ENCODE peak calls at places on chromosome 7, in seven cellular contexts. L is IMR-90, F is fibroblast of villous mesenchyme, Y is heart right ventricle, S is endothelial cell, H is Panc1, G is AG04450. C is an unnamed sample.

GRCh38 chr7:80230327-80230726 is 95.7 kb downstream of the GNAI1 start:
- DNase-seq in S (no peak), Y (no peak), L (peak; percentile 6), F (peak; percentile 42), H (no peak), G (no peak), C (no peak)

GRCh38 chr7:95322874-95323273 is 1.5 kb downstream of the PON1 start:
- DNase-seq in H (no peak), F (no peak), Y (no peak), L (no peak), G (no peak), S (no peak), C (no peak)

GRCh38 chr7:41599760-41600159 is 103.1 kb downstream of the INHBA start:
- DNase-seq in F (no peak), Y (no peak), L (no peak), S (peak; percentile 22), G (no peak), H (no peak), C (no peak)

GRCh38 chr7:87933605-87933952 is 472 bp upstream of the ADAM22 start:
- DNase-seq in F (no peak), G (no peak), L (no peak), H (no peak), Y (no peak), S (no peak), C (no peak)

GRCh38 chr7:52540041-52540440 is 495.4 kb upstream of the POM121L12 start:
- DNase-seq in H (no peak), S (no peak), Y (no peak), G (no peak), F (no peak), L (no peak), C (no peak)

GRCh38 chr7:136303162-136303561 is 326.0 kb upstream of the MTPN start:
- DNase-seq in G (no peak), F (peak; percentile 4), Y (no peak), L (no peak), S (no peak), H (no peak), C (no peak)

GRCh38 chr7:94375167-94375566 is 19.5 kb upstream of the COL1A2 start:
- DNase-seq in S (peak; percentile 30), H (no peak), F (peak; percentile 98), L (peak; percentile 97), Y (peak; percentile 82), G (peak; percentile 94), C (no peak)

GRCh38 chr7:94907420-94908203 is at the start of gene PPP1R9A:
- DNase-seq in S (peak; percentile 50), G (no peak), H (no peak), L (no peak), Y (peak; percentile 37), F (no peak), C (peak; percentile 51)

GRCh38 chr7:5997210-5997808 is 11.5 kb downstream of the PMS2 start:
- DNase-seq in H (no peak), S (peak; percentile 23), F (peak; percentile 74), L (peak; percentile 69), G (peak; percentile 32), Y (peak; percentile 60), C (no peak)

GRCh38 chr7:115059312-115059711 is 137.4 kb downstream of the MDFIC start:
- DNase-seq in L (peak; percentile 58), G (no peak), F (peak; percentile 47), Y (no peak), S (no peak), H (no peak), C (no peak)

GRCh38 chr7:45885264-45885882 is 2.9 kb upstream of the IGFBP1 start:
- DNase-seq in Y (no peak), H (peak; percentile 82), L (no peak), G (no peak), S (no peak), F (no peak), C (no peak)

GRCh38 chr7:135773451-135773850 is 24.8 kb upstream of the FAM180A start:
- DNase-seq in F (no peak), H (no peak), Y (no peak), G (no peak), L (peak; percentile 15), S (no peak), C (no peak)

GRCh38 chr7:1647961-1648631 is 22.0 kb upstream of the ELFN1 start:
- DNase-seq in G (no peak), F (no peak), S (no peak), L (no peak), H (no peak), Y (peak; percentile 81), C (no peak)

GRCh38 chr7:26143298-26144044 is 8.5 kb upstream of the NFE2L3 start:
- DNase-seq in G (no peak), F (peak; percentile 68), Y (no peak), L (peak; percentile 42), H (no peak), S (no peak), C (no peak)

GRCh38 chr7:28018446-28018845 is 162.1 kb downstream of the JAZF1 start:
- DNase-seq in H (no peak), L (peak; percentile 70), G (no peak), Y (no peak), S (no peak), F (no peak), C (no peak)

GRCh38 chr7:5701085-5701914 is 80.2 kb downstream of the RNF216 start:
- DNase-seq in Y (no peak), G (no peak), F (peak; percentile 30), S (no peak), H (no peak), L (peak; percentile 66), C (no peak)

GRCh38 chr7:95558866-95559265 is 37.5 kb downstream of the PDK4 start:
- DNase-seq in H (no peak), L (no peak), Y (no peak), G (no peak), S (no peak), F (no peak), C (no peak)

GRCh38 chr7:27131390-27131819 is 848 bp upstream of the HOXA4 start:
- DNase-seq in L (no peak), S (no peak), G (no peak), F (no peak), H (no peak), Y (no peak), C (no peak)

GRCh38 chr7:30922596-30922995 is 10.9 kb downstream of the AQP1 start:
- DNase-seq in S (no peak), F (no peak), H (no peak), L (no peak), G (no peak), Y (peak; percentile 3), C (no peak)

GRCh38 chr7:36507868-36508440 is 118.3 kb downstream of the ANLN start:
- DNase-seq in L (no peak), Y (no peak), S (no peak), H (no peak), F (no peak), G (no peak), C (no peak)

GRCh38 chr7:141460781-141461715 is 90.2 kb upstream of the AGK start:
- DNase-seq in L (no peak), S (no peak), Y (no peak), H (no peak), F (peak; percentile 4), G (no peak), C (no peak)

DNA sequence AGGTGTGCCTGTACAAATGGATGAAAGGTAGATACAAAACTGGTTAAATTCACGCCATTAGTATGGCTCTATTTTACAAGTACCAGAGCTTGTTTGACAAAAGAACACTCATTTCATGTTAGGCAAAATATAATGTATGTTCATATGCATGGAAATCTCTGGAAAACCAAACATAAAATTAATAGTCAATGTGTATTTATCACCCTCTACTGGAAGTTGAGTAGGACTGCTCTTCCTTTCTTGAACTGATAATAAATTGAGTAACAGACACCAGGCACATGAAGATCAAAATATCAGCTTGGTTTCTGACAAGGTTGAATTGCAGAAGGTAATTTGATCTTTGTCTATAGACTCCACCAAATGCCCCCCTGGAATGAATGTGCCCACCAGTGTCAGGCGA is 19.8 kb upstream of the AKR1B1 start:
- DNase-seq in L (peak; percentile 25), Y (no peak), H (no peak), G (no peak), S (no peak), F (peak; percentile 27), C (no peak)
- TF ChIP-seq CTCF in L (peak; percentile 40), Y (peak; percentile 9), H (peak; percentile 9), G (peak; percentile 14), S (no peak), F (peak; percentile 51), C (no peak)

DNA sequence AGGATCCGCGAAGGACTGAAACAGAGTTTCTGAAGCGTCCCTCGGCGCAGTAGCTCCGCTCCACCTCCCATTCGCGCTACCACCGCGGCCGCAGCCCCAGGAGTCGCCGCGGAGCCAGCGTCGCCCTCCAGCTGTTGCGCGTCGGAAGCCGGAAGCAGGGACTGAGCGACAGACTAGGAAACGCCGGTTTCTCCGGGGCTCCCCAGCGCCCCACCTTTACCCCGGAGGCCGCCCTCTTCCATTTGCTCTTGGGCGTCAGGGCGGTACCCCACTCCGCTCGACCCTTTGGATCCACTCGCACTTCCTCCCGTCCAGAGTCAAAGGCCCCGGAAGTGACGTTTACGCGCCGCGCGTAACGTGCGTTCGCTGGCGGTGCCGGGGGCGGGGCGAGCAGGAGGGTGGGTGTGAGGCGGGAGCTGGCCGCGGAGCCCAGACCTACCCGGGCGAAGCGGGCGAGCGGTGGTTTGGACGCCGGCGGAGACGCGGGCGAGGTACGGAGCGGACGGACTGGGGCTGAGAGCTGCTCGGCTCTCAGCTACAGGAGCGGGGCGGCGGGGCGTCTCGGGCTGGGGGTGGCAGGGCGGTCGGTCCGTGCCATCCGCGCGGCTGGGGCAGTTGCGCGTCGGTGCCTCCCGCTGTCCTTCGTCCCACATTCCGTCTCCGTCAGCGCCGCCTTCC is at the start of gene RABGEF1:
- DNase-seq in Y (peak; percentile 98), S (peak; percentile 96), H (peak; percentile 59), G (peak; percentile 81), F (peak; percentile 96), L (peak; percentile 93), C (peak; percentile 95)
- TF ChIP-seq CTCF in Y (peak; percentile 15), S (no peak), H (no peak), G (peak; percentile 6), F (no peak), L (no peak), C (no peak)

GRCh38 chr7:132307465-132307864 is 268.8 kb downstream of the PLXNA4 start:
- DNase-seq in G (no peak), S (no peak), F (no peak), L (no peak), H (no peak), Y (no peak), C (no peak)
- TF ChIP-seq CTCF in G (no peak), S (no peak), F (no peak), L (no peak), H (no peak), Y (no peak), C (no peak)

GRCh38 chr7:103855671-103856070 is 133.8 kb downstream of the RELN start:
- DNase-seq in S (no peak), H (no peak), L (no peak), F (no peak), G (no peak), Y (no peak), C (no peak)

GRCh38 chr7:103854611-103855010 is 134.8 kb downstream of the RELN start:
- DNase-seq in G (no peak), Y (no peak), F (no peak), L (no peak), H (no peak), S (no peak), C (no peak)

GRCh38 chr7:103856929-103857328 is 132.5 kb downstream of the RELN start:
- DNase-seq in G (no peak), Y (no peak), H (no peak), S (no peak), L (no peak), F (no peak), C (no peak)

GRCh38 chr7:103859699-103860098 is 129.8 kb downstream of the RELN start:
- DNase-seq in L (peak; percentile 35), F (peak; percentile 6), H (no peak), G (no peak), Y (no peak), S (no peak), C (no peak)

GRCh38 chr7:103857435-103857834 is 132.0 kb downstream of the RELN start:
- DNase-seq in F (no peak), Y (no peak), H (no peak), G (no peak), S (no peak), L (no peak), C (no peak)
- TF ChIP-seq CTCF in F (no peak), Y (no peak), H (no peak), G (no peak), S (no peak), L (no peak), C (no peak)